ENCODE peak calls at places on chromosomes 11 and 22, in five cellular contexts. N is AG04449, Y is LNCaP clone FGC, E is stomach, J is GM23338. I is an unnamed sample.
A peak's percentile ranks its signal among the peaks of the same experiment; 100 is the strongest.

GRCh38 chr11:61195016-61195695 is 8.2 kb upstream of the PGA3 start:
- DNase-seq in Y (no peak), J (no peak), E (peak; percentile 94), N (no peak), I (no peak)

GRCh38 chr11:100776212-100776896 is 89.3 kb downstream of the ARHGAP42 start:
- DNase-seq in J (no peak), N (no peak), E (no peak), Y (no peak), I (no peak)

GRCh38 chr11:106077609-106078517 is at the start of gene AASDHPPT:
- DNase-seq in Y (no peak), E (peak; percentile 34), N (no peak), J (peak; percentile 36), I (no peak)

GRCh38 chr11:2533642-2534115 is 88.9 kb downstream of the KCNQ1 start:
- DNase-seq in Y (no peak), N (peak; percentile 55), E (peak; percentile 55), J (peak; percentile 83), I (peak; percentile 59)

GRCh38 chr22:42357634-42358296 is 74.4 kb downstream of the NFAM1 start:
- DNase-seq in E (peak; percentile 87), N (no peak), J (no peak), Y (peak; percentile 77), I (no peak)

GRCh38 chr11:111846640-111847039 is 24.7 kb downstream of the ALG9 start:
- DNase-seq in J (no peak), E (no peak), Y (no peak), N (no peak), I (no peak)

GRCh38 chr22:20414059-20414440 is 20.1 kb downstream of the ZNF74 start:
- DNase-seq in N (no peak), E (no peak), Y (no peak), J (no peak), I (no peak)

GRCh38 chr11:121521145-121522042 is 68.6 kb upstream of the SORL1-AS1 start:
- DNase-seq in Y (peak; percentile 21), J (no peak), N (no peak), E (no peak), I (no peak)

GRCh38 chr22:38336699-38337098 is 19.5 kb upstream of the CSNK1E start:
- DNase-seq in E (no peak), N (no peak), Y (no peak), J (no peak), I (no peak)

GRCh38 chr11:37505406-37505805 is 907.4 kb upstream of the RAG2 start:
- DNase-seq in E (no peak), J (peak; percentile 1), Y (no peak), N (no peak), I (no peak)
- H3K4me3 ChIP-seq in E (no peak overlapping the region), J (no peak overlapping the region), Y (no peak overlapping the region), N (no peak overlapping the region), I (no peak overlapping the region)

GRCh38 chr11:17472467-17472866 is 4.2 kb downstream of the ABCC8 start:
- DNase-seq in E (no peak), J (no peak), Y (no peak), N (no peak), I (no peak)

GRCh38 chr11:17469998-17470397 is 6.6 kb downstream of the ABCC8 start:
- DNase-seq in E (no peak), N (no peak), Y (no peak), J (no peak), I (no peak)

GRCh38 chr11:17471501-17471900 is 5.1 kb downstream of the ABCC8 start:
- DNase-seq in N (no peak), Y (no peak), E (no peak), J (no peak), I (no peak)

GRCh38 chr11:17475666-17476316 is 854 bp downstream of the ABCC8 start:
- DNase-seq in N (no peak), J (peak; percentile 57), Y (no peak), E (no peak), I (no peak)

GRCh38 chr11:17473071-17473744 is 3.4 kb downstream of the ABCC8 start:
- DNase-seq in Y (no peak), E (no peak), J (peak; percentile 95), N (no peak), I (no peak)
- TF ChIP-seq CTCF in Y (peak; percentile 26), E (no peak), J (peak; percentile 67), N (peak; percentile 12), I (peak; percentile 44)

GRCh38 chr11:8081591-8082021 is 595 bp downstream of the TUB start:
- DNase-seq in Y (no peak), N (no peak), J (no peak), E (no peak), I (no peak)

GRCh38 chr11:8080674-8081590 is at the start of gene TUB:
- DNase-seq in N (no peak), E (peak; percentile 26), Y (no peak), J (peak; percentile 86), I (no peak)

GRCh38 chr11:8079111-8079675 is 1.8 kb upstream of the TUB start:
- DNase-seq in J (no peak), N (no peak), E (no peak), Y (no peak), I (no peak)

GRCh38 chr11:8082391-8083087 is 1.5 kb downstream of the TUB start:
- DNase-seq in N (no peak), Y (no peak), J (peak; percentile 64), E (no peak), I (peak; percentile 36)

GRCh38 chr11:8080069-8080670 is 841 bp upstream of the TUB start:
- DNase-seq in Y (no peak), E (no peak), J (no peak), N (no peak), I (no peak)
- H3K4me3 ChIP-seq in Y (peak overlapping the region; percentile 53), E (peak overlapping the region; percentile 53), J (peak overlapping the region; percentile 69), N (peak overlapping the region; percentile 67), I (peak overlapping the region; percentile 79)

GRCh38 chr11:124935548-124936514 is at the start of gene HEPACAM:
- DNase-seq in J (no peak), E (no peak), Y (no peak), N (no peak), I (no peak)
- TF ChIP-seq CTCF in J (no peak), E (no peak), Y (no peak), N (no peak), I (no peak)

GRCh38 chr11:19793356-19793755 is 80.7 kb downstream of the NAV2 start:
- DNase-seq in Y (no peak), E (peak; percentile 70), N (no peak), J (no peak), I (no peak)
- H3K4me3 ChIP-seq in Y (no peak overlapping the region), E (no peak overlapping the region), N (no peak overlapping the region), J (no peak overlapping the region), I (no peak overlapping the region)

GRCh38 chr22:46833228-46833627 is 70.8 kb downstream of the TBC1D22A start:
- DNase-seq in N (no peak), J (peak; percentile 88), Y (no peak), E (peak; percentile 65), I (no peak)
- TF ChIP-seq CTCF in N (peak; percentile 24), J (peak; percentile 54), Y (peak; percentile 56), E (no peak), I (no peak)

GRCh38 chr11:68270334-68271022 is 1.3 kb downstream of the C11orf24 start:
- DNase-seq in N (no peak), Y (no peak), E (no peak), J (no peak), I (no peak)

GRCh38 chr11:68266936-68267880 is 4.6 kb downstream of the C11orf24 start:
- DNase-seq in Y (no peak), J (no peak), E (no peak), N (no peak), I (no peak)

GRCh38 chr11:68267881-68268240 is 3.9 kb downstream of the C11orf24 start:
- DNase-seq in N (no peak), E (no peak), J (no peak), Y (no peak), I (no peak)

GRCh38 chr11:68271023-68271780 is 571 bp downstream of the C11orf24 start:
- DNase-seq in E (peak; percentile 61), N (no peak), Y (no peak), J (peak; percentile 87), I (peak; percentile 51)

DNA sequence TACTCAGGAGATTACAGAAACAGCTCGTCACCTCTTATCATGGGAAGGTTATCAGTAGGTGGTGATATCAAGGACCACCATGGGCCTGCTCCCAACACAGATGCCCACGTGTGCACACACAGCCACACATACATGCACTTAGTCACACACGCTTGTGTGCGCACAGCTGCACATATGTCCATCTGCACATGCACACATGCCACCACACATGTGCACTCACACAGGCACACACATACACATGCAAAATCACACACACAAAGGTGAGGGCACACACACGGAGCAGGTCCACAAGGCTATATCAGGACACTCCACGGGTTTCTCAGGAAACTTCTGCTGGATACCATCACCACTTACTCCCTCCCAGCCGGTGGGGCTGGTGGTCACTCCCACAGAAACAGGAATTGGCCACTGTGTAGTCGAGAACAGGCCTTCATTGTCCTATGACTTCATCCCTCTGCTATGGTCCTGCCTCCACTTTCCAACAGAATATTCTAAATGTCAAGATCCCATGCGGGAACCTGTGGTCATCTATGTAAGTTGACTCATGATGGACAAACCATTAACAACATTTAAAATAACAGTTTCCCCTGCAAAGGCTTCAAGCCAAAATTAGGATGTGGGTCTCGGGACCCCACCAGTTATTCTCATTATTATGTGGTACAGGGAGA is 2.2 kb downstream of the C11orf24 start:
- DNase-seq in Y (no peak), N (no peak), J (no peak), E (no peak), I (no peak)
- H3K4me3 ChIP-seq in Y (no peak overlapping the region), N (peak overlapping the region; percentile 38), J (no peak overlapping the region), E (no peak overlapping the region), I (peak overlapping the region; percentile 88)

I was measured in HFF-Myc.